ENCODE peak calls at places on chromosomes 4 and X, in five cellular contexts. M, H, K, V and Z are unnamed samples.
A peak's percentile ranks its signal among the peaks of the same experiment; 100 is the strongest.

GRCh38 chr4:85370400-85371032 is 104.4 kb upstream of the ARHGAP24 start:
- DNase-seq in V (no peak), H (no peak), M (no peak), K (no peak), Z (peak; percentile 58)

GRCh38 chr4:141132689-141133145 is 552 bp downstream of the RNF150 start:
- DNase-seq in K (peak; percentile 70), V (no peak), H (no peak), M (peak; percentile 71), Z (peak; percentile 25)

GRCh38 chr4:186132577-186133277 is 28.2 kb downstream of the FAM149A start:
- DNase-seq in K (no peak), V (no peak), H (peak; percentile 37), M (no peak), Z (peak; percentile 55)

GRCh38 chr4:69957209-69957608 is 8.3 kb downstream of the CSN2 start:
- DNase-seq in M (no peak), V (no peak), H (no peak), K (no peak), Z (no peak)

GRCh38 chrX:71542411-71542810 is 9.5 kb downstream of the OGT start:
- DNase-seq in K (no peak), M (no peak), H (peak; percentile 52), V (no peak), Z (peak; percentile 74)

GRCh38 chr4:113978105-113978504 is 1.3 kb downstream of the ARSJ start:
- DNase-seq in M (no peak), V (no peak), H (no peak), K (no peak), Z (no peak)

GRCh38 chr4:155687380-155687982 is 20.8 kb downstream of the GUCY1A1 start:
- DNase-seq in M (no peak), V (no peak), K (no peak), H (no peak), Z (no peak)

GRCh38 chrX:130110379-130111219 is at the start of gene ELF4:
- DNase-seq in K (peak; percentile 71), V (peak; percentile 50), H (peak; percentile 77), M (peak; percentile 85), Z (peak; percentile 46)

GRCh38 chrX:12614266-12614665 is 176.9 kb upstream of the PRPS2 start:
- DNase-seq in K (no peak), M (no peak), V (no peak), H (no peak), Z (no peak)

GRCh38 chrX:133297284-133297683 is 79.1 kb upstream of the TFDP3 start:
- DNase-seq in V (no peak), H (peak; percentile 81), K (no peak), M (no peak), Z (peak; percentile 4)

GRCh38 chrX:110407910-110408545 is 49.4 kb downstream of the RTL9 start:
- DNase-seq in H (peak; percentile 54), V (no peak), K (no peak), M (no peak), Z (peak; percentile 76)

GRCh38 chr4:118373614-118374255 is 20.9 kb upstream of the PRSS12 start:
- DNase-seq in K (no peak), H (no peak), V (no peak), M (no peak), Z (peak; percentile 54)

GRCh38 chrX:43817454-43817853 is 64.8 kb downstream of the MAOB start:
- DNase-seq in V (no peak), H (no peak), M (no peak), K (no peak), Z (no peak)

GRCh38 chr4:110587666-110588285 is 35.1 kb downstream of the PITX2 start:
- DNase-seq in K (no peak), M (no peak), H (no peak), V (no peak), Z (no peak)

GRCh38 chr4:110586137-110586850 is 36.6 kb downstream of the PITX2 start:
- DNase-seq in V (no peak), M (no peak), H (peak; percentile 42), K (no peak), Z (peak; percentile 75)

GRCh38 chr4:110589297-110589696 is 33.6 kb downstream of the PITX2 start:
- DNase-seq in K (no peak), H (no peak), M (no peak), V (no peak), Z (peak; percentile 19)
- TF ChIP-seq CTCF in K (no peak), H (peak; percentile 56), M (no peak), V (no peak), Z (no peak)

DNA sequence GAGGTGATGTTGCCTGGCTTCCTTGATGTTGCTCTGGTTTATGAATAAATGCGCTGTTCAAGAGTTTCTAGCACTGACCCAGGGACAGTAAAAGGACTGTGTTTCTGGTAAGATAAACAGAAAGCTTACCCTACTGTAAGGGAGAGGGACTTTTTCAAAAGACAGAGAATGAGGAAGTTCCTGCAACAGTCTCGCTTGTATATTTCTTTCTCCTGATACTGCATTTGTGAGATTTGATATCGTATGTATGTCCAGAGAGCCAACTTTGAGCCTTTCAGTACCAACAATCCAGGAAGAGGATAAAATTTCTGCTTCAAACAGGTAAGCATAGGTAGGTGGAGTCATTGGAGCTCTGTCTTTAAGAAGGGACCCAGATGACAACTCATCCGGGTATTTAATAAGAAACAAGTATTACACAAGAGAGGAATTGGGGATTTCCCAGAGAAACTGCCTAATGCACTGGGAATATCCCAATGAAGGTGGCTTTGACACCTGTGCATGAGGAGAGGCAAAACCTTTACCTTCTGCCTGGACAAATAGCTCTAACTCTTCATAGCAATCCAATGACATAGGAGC is 771 bp downstream of the DAPP1 start:
- DNase-seq in V (no peak), M (no peak), K (no peak), H (peak; percentile 80), Z (no peak)
- H3K4me3 ChIP-seq in V (peak overlapping the region; percentile 25), M (peak overlapping the region; percentile 49), K (no peak overlapping the region), H (peak overlapping the region; percentile 65), Z (no peak overlapping the region)

DNA sequence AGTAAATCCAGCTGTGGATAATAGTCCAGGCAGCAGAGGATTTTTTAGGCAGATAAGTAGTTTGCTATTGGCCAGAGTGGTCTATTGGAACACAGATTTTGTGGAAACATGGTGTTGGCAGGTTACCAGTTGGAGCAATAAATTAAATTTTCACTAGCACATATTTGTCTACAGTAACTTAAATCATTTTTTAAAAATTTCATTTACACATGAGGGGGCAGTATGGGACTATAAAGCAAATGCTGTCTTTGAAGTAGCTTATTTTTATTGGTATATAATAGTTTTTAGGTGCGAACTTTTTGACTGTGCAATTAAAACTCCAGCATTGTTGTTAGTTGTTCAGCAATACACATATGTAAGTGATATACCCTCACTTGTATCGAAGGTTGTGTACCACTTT is 289.8 kb downstream of the ARHGAP10 start:
- DNase-seq in H (no peak), V (no peak), M (no peak), K (no peak), Z (peak; percentile 6)
- TF ChIP-seq CTCF in H (no peak), V (no peak), M (no peak), K (no peak), Z (no peak)

DNA sequence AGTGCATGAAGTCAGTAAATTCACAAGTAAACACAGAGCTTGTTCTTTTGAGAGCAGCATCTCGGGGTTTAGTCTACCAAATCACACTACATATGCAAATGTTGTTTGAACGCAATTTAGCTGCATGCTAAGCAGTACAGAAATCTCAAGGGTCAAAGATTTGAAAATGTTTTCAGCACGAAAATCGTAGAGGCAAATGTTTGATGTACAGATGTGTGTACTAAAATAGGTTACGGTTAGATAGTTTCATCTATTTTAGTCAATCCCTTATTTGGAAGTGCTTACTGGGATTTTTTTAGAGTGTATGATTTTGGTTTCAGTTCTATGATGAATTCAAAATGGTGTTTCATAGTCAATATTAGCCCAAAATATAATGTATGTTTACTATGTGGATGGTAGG is 1928.2 kb upstream of the TENM3 start:
- DNase-seq in K (no peak), H (no peak), M (no peak), V (no peak), Z (no peak)
- H3K4me3 ChIP-seq in K (no peak overlapping the region), H (no peak overlapping the region), M (no peak overlapping the region), V (no peak overlapping the region), Z (no peak overlapping the region)